ENCODE peak calls at places on chromosomes 1 and 21, in four cellular contexts. R is cardiac muscle cell, Y is left ventricle myocardium inferior, C is pancreas. M is an unnamed sample. For H3K27me3, the result is how much of the 10 kb centered on the place peaks cover.

GRCh38 chr1:5998906-5999301 is 6.7 kb upstream of the NPHP4 start:
- DNase-seq in R (no peak), Y (peak), C (no peak), M (no peak)

GRCh38 chr1:239630767-239631166 is 244.4 kb downstream of the CHRM3 start:
- DNase-seq in R (no peak), Y (no peak), C (no peak), M (no peak)

GRCh38 chr21:34722684-34723300 is 54.0 kb downstream of the CLIC6 start:
- DNase-seq in R (no peak), Y (no peak), C (no peak), M (no peak)

GRCh38 chr1:107323765-107324164 is 182.9 kb downstream of the NTNG1 start:
- DNase-seq in R (no peak), Y (no peak), C (no peak), M (no peak)

GRCh38 chr1:225855503-225856285 is 26.5 kb downstream of the TMEM63A start:
- DNase-seq in R (no peak), Y (no peak), C (no peak), M (no peak)

GRCh38 chr1:230320804-230321203 is 105.3 kb downstream of the PGBD5 start:
- DNase-seq in R (no peak), Y (no peak), C (no peak), M (no peak)

GRCh38 chr1:49630156-49630555 is 393.6 kb downstream of the AGBL4 start:
- DNase-seq in R (no peak), Y (no peak), C (no peak), M (no peak)

GRCh38 chr1:203463469-203464062 is 12.0 kb upstream of the PRELP start:
- DNase-seq in R (no peak), Y (no peak), C (no peak), M (no peak)

GRCh38 chr1:230684998-230685397 is 28.9 kb downstream of the AGT start:
- DNase-seq in R (no peak), Y (no peak), C (no peak), M (no peak)

GRCh38 chr1:66685265-66685664 is 67.0 kb upstream of the DYNLT5 start:
- DNase-seq in R (no peak), Y (no peak), C (no peak), M (no peak)

GRCh38 chr1:24920155-24920925 is 9.7 kb downstream of the RUNX3 start:
- DNase-seq in R (no peak), Y (no peak), C (no peak), M (no peak)

GRCh38 chr1:227788279-227789041 is 27.0 kb upstream of the PRSS38 start:
- DNase-seq in R (peak), Y (no peak), C (no peak), M (peak)

GRCh38 chr1:60823151-60823550 is 259.2 kb upstream of the NFIA start:
- DNase-seq in R (no peak), Y (no peak), C (no peak), M (no peak)

GRCh38 chr21:32329776-32330175 is 31.1 kb downstream of the MRAP start:
- DNase-seq in R (no peak), Y (no peak), C (no peak), M (no peak)

GRCh38 chr1:28067523-28068090 is 20.8 kb downstream of the EYA3 start:
- DNase-seq in R (no peak), Y (no peak), C (no peak), M (no peak)

GRCh38 chr21:15141236-15141970 is 76.6 kb upstream of the NRIP1 start:
- DNase-seq in R (no peak), Y (no peak), C (peak), M (no peak)

GRCh38 chr1:149849246-149849946 is 50.0 kb upstream of the BOLA1 start:
- DNase-seq in R (peak), Y (no peak), C (no peak), M (peak)

GRCh38 chr1:246032111-246032551 is 474.9 kb downstream of the SMYD3 start:
- DNase-seq in R (peak), Y (no peak), C (no peak), M (no peak)

GRCh38 chr1:208238710-208239517 is 5.3 kb downstream of the PLXNA2 start:
- DNase-seq in R (peak), Y (no peak), C (no peak), M (peak)

GRCh38 chr1:8825985-8826481 is 8.6 kb upstream of the RERE start:
- DNase-seq in R (no peak), Y (peak), C (no peak), M (no peak)

GRCh38 chr1:29749021-29749420 is 512.7 kb downstream of the PTPRU start:
- DNase-seq in R (no peak), Y (no peak), C (no peak), M (no peak)

DNA sequence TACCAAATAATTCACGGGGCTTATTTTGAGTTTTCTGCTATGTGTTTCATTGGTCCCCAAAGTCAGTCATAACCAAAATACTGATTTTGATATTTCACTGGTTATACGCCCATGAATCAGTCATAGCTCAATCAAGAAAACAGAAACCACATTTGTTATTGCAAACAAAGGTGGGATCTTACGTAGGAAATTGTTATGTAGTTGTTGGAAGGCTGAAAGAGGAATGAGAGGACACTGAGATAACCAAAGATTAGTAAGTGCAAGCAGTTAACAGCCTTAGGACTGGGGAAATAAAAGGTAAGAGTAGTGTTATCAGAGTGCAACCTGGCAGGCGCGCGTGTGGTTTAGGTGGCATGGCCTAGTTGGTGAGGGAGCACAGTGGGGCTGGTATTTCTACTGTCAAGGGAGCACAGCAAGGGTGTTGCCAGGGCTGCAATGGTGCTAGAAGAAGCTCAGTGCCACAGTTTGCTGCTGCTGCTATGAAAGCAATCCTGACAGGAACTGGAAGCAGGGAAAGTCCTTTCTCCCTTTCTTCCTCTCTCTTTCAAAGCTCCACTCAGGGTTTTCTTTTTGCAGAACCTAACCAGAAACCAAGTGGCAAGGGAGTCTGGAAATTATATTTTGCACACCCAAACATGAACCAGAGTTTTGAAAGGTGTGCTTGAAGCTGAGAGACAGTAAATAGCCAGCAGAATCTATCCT is 33.7 kb downstream of the RTCA start:
- DNase-seq in R (no peak), Y (no peak), C (no peak), M (no peak)
- H3K4me3 ChIP-seq in R (no peak), Y (no peak), C (no peak), M (no peak)

DNA sequence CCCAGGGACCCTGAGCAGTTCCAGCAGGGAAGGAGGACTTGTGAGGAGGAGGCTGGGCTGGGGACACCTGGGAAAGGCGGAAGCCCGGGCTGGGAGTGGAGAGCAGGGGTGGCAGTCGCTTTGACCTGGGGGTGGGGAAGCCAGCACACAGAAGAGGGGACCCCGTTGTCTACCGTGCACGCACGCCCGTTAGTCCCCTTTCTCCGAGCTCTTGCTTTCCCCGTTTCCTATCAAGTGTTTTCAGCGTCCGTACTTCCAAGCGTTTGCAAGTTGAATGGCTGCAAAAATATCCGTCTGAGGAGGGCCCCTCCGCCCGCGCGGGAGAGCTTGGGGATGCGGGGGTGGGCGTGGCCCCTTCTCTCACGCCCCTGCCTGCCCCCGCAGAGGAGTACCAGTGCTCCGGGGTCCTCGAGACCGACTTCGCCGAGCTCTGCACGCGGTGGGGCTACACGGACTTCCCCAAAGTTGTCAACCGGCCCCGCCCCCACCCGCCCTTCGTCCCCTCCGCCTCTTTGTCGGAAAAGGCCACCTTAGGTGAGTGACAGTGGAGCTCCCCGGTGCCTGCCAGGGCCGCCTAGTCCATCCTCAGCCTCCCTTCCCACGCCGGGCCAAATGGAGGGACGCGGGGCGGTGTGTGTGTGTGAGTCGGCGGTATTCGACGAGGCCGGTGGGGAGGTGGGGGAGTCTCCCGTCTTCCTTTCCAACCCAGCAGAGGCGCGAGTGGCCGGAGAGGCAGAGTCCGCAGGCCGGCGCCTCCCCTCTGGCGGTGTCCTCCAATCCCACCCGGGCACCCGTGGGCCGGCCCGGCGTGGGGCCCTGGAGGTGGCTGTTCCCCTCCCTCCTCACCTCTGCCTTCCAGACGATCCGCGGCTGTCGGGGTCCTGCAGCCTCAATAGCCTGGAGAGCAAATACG is 3.4 kb downstream of the LRRC71 start:
- DNase-seq in R (peak), Y (no peak), C (no peak), M (no peak)
- H3K27me3 ChIP-seq in R (half or more), Y (half or more), C (under half), M (under half)

GRCh38 chr1:93702828-93703183 is 21.2 kb upstream of the BCAR3 start:
- DNase-seq in R (no peak), Y (no peak), C (no peak), M (no peak)
- TF ChIP-seq CTCF in R (no peak), Y (no peak), C (no peak), M (no peak)

DNA sequence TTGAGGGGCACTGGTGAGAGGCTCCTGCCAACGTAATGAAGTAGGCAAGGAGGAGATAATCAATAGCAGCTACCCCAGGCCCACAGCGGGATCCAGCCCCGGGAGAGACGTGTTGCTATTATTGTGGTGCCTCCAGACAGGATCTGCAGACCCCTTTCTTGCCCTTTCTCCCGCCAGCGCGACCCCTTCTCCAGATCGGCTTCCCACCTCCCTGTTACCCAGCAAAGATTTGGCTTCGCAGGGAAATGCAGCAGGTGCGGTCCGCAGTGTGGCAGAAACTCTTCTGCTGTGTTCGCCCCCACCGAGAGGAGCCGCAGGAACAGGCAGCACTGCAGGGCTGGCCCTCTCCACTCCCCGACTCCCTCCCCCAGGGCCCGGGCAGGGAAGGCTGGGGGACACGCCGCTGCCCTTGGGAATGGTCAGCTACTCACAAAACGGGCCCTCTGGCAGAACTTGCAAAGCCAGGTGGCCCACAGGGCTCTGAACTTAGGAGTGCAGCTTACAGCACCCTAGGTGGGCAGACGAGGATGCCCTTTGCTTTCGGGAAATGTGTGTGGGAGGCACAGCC is 1.6 kb upstream of the KCNA2 start:
- DNase-seq in R (no peak), Y (no peak), C (no peak), M (no peak)
- H3K4me3 ChIP-seq in R (peak), Y (peak), C (no peak), M (no peak)

GRCh38 chr1:200035397-200035955 is 8.0 kb downstream of the NR5A2 start:
- DNase-seq in R (no peak), Y (no peak), C (no peak), M (no peak)
- H3K27me3 ChIP-seq in R (half or more), Y (half or more), C (under half), M (under half)

DNA sequence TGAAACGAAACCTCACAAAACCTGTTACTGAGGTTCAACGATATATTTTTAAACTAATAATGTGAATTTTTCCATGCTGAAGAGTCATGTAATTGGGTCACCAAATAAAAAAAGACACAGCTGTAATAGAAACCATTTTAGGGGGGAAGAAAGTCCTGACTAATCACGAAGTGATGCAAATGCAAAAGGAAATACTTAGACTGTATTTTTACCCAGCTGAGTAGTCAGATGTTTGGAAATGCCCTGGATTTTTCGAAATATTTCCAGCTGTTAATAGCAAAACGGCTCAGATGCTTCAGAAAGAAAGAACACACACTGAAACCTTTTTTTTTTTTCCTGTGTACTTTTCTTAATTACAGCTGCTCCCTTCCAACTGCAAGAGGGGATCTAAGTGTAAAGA is 210.3 kb downstream of the SETD4 start:
- DNase-seq in R (no peak), Y (no peak), C (no peak), M (no peak)
- TF ChIP-seq CTCF in R (no peak), Y (no peak), C (no peak), M (no peak)

GRCh38 chr1:151990058-151990855 is 3.4 kb downstream of the S100A10 start:
- DNase-seq in R (no peak), Y (no peak), C (no peak), M (peak)
- H3K4me3 ChIP-seq in R (no peak), Y (peak), C (no peak), M (peak)

M was measured in Caco-2.